ENCODE peak calls at places on chromosomes 16 and 17, in eight cellular contexts. One of them, this sample, is unnamed.

GRCh38 chr16:1324286-1324826 is 9.1 kb upstream of the BAIAP3 start:
- DNase-seq in RWPE1: no peak
- DNase-seq in BE2C: no peak
- DNase-seq in WTC11: no peak
- DNase-seq in cardiac muscle cell: no peak
- DNase-seq in AG10803: no peak
- DNase-seq in B cell: no peak
- DNase-seq in sigmoid colon: no peak
- DNase-seq in this sample: no peak

GRCh38 chr17:73929860-73930430 is 273.5 kb upstream of the RPL38 start:
- DNase-seq in cardiac muscle cell: no peak
- DNase-seq in WTC11: no peak
- DNase-seq in BE2C: no peak
- DNase-seq in sigmoid colon: no peak
- DNase-seq in B cell: no peak
- DNase-seq in RWPE1: no peak
- DNase-seq in AG10803: no peak
- DNase-seq in this sample: no peak

GRCh38 chr17:82231562-82232321 is 2.9 kb downstream of the SLC16A3 start:
- DNase-seq in BE2C: peak
- DNase-seq in AG10803: peak
- DNase-seq in WTC11: peak
- DNase-seq in sigmoid colon: peak
- DNase-seq in cardiac muscle cell: peak
- DNase-seq in B cell: peak
- DNase-seq in RWPE1: no peak
- DNase-seq in this sample: no peak

GRCh38 chr16:27224271-27224737 is 21.0 kb downstream of the KDM8 start:
- DNase-seq in B cell: no peak
- DNase-seq in sigmoid colon: no peak
- DNase-seq in BE2C: no peak
- DNase-seq in WTC11: no peak
- DNase-seq in AG10803: no peak
- DNase-seq in cardiac muscle cell: no peak
- DNase-seq in RWPE1: no peak
- DNase-seq in this sample: no peak

GRCh38 chr17:6608321-6608720 is 32.2 kb downstream of the KIAA0753 start:
- DNase-seq in AG10803: no peak
- DNase-seq in WTC11: no peak
- DNase-seq in RWPE1: peak
- DNase-seq in sigmoid colon: no peak
- DNase-seq in BE2C: no peak
- DNase-seq in B cell: no peak
- DNase-seq in cardiac muscle cell: no peak
- DNase-seq in this sample: no peak

GRCh38 chr16:11806721-11807120 is 9.7 kb upstream of the ZC3H7A start:
- DNase-seq in RWPE1: no peak
- DNase-seq in AG10803: peak
- DNase-seq in sigmoid colon: no peak
- DNase-seq in B cell: no peak
- DNase-seq in WTC11: no peak
- DNase-seq in BE2C: no peak
- DNase-seq in cardiac muscle cell: peak
- DNase-seq in this sample: no peak

GRCh38 chr16:87435399-87436224 is 43.5 kb downstream of the MAP1LC3B start:
- DNase-seq in B cell: no peak
- DNase-seq in cardiac muscle cell: peak
- DNase-seq in AG10803: peak
- DNase-seq in BE2C: no peak
- DNase-seq in RWPE1: no peak
- DNase-seq in WTC11: no peak
- DNase-seq in sigmoid colon: no peak
- DNase-seq in this sample: no peak

GRCh38 chr16:73298562-73298961 is 250.6 kb upstream of the ZFHX3 start:
- DNase-seq in B cell: no peak
- DNase-seq in AG10803: peak
- DNase-seq in BE2C: no peak
- DNase-seq in cardiac muscle cell: peak
- DNase-seq in sigmoid colon: no peak
- DNase-seq in RWPE1: no peak
- DNase-seq in WTC11: no peak
- DNase-seq in this sample: no peak

GRCh38 chr16:84423416-84423837 is 55.1 kb downstream of the ATP2C2 start:
- DNase-seq in RWPE1: peak
- DNase-seq in B cell: peak
- DNase-seq in AG10803: peak
- DNase-seq in WTC11: no peak
- DNase-seq in cardiac muscle cell: peak
- DNase-seq in BE2C: no peak
- DNase-seq in sigmoid colon: no peak
- DNase-seq in this sample: no peak

GRCh38 chr16:17318200-17318599 is 152.6 kb downstream of the XYLT1 start:
- DNase-seq in RWPE1: no peak
- DNase-seq in AG10803: peak
- DNase-seq in BE2C: no peak
- DNase-seq in cardiac muscle cell: no peak
- DNase-seq in B cell: no peak
- DNase-seq in WTC11: no peak
- DNase-seq in sigmoid colon: no peak
- DNase-seq in this sample: no peak

GRCh38 chr16:3158014-3158497 is 23.2 kb downstream of the ZNF213 start:
- DNase-seq in cardiac muscle cell: peak
- DNase-seq in RWPE1: no peak
- DNase-seq in sigmoid colon: no peak
- DNase-seq in WTC11: no peak
- DNase-seq in AG10803: no peak
- DNase-seq in B cell: no peak
- DNase-seq in BE2C: no peak
- DNase-seq in this sample: no peak

GRCh38 chr16:30369091-30369937 is 980 bp downstream of the TBC1D10B start:
- DNase-seq in BE2C: no peak
- DNase-seq in cardiac muscle cell: no peak
- DNase-seq in sigmoid colon: peak
- DNase-seq in WTC11: no peak
- DNase-seq in AG10803: no peak
- DNase-seq in B cell: no peak
- DNase-seq in RWPE1: no peak
- DNase-seq in this sample: peak

GRCh38 chr17:44417553-44417952 is 28.1 kb upstream of the ITGA2B start:
- DNase-seq in AG10803: peak
- DNase-seq in cardiac muscle cell: peak
- DNase-seq in WTC11: no peak
- DNase-seq in BE2C: no peak
- DNase-seq in B cell: no peak
- DNase-seq in sigmoid colon: no peak
- DNase-seq in RWPE1: peak
- DNase-seq in this sample: no peak

GRCh38 chr16:50576403-50577113 is 28.4 kb downstream of the NKD1 start:
- DNase-seq in RWPE1: no peak
- DNase-seq in cardiac muscle cell: no peak
- DNase-seq in BE2C: no peak
- DNase-seq in B cell: no peak
- DNase-seq in WTC11: no peak
- DNase-seq in sigmoid colon: no peak
- DNase-seq in AG10803: no peak
- DNase-seq in this sample: no peak

DNA sequence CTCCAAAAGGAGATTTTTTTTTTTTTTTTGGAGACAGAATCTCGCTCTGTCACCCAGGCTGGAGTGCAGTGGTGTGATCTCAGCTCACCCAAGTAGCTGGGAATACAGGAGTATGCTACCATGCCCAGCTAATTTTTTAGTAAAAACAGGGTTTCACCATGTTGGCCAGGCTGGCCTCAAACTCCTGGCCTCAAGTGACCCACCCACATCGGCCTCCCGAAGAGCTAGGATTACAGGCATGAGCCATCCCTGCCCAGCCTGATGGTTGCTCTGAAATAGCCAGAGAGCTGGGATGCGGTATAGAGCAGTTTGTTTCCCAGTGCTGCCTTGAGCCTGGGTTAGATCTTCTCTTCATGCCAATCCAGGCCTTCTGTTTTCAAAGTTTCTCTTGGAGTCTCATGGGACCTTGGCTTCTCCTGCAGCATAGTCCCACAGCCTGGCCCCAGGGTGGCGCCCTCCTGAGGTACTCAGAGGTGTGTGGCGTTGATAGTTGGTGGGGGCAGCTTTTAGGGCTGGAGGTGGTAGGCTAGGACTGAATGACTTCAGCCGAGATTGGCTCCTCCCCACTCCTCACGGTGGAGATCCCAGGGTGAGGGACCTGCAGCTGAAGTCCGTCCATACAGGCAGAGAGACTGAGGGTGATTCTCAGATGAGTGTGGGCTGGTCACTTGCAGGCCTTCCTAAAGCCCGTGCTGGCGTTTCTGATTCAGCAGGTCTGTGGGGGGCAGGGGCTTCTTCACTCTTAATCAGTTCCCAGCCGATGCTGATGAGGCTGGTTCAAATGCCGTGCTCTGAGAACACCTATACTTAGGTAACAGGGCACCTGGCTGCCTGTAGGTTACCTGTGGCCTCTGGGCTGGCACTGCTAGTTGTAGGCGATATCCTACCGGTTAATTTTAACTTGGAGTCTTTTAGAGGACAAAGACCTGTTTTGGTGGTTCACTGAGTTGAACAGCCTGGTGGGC is 52.0 kb downstream of the TNFRSF13B start:
- DNase-seq in RWPE1: no peak
- DNase-seq in WTC11: peak
- DNase-seq in sigmoid colon: no peak
- DNase-seq in BE2C: no peak
- DNase-seq in cardiac muscle cell: no peak
- DNase-seq in AG10803: no peak
- DNase-seq in B cell: no peak
- DNase-seq in this sample: no peak
- TF ChIP-seq CTCF in RWPE1: no peak
- TF ChIP-seq CTCF in WTC11: no peak
- TF ChIP-seq CTCF in sigmoid colon: no peak
- TF ChIP-seq CTCF in BE2C: no peak
- TF ChIP-seq CTCF in cardiac muscle cell: no peak
- TF ChIP-seq CTCF in AG10803: no peak
- TF ChIP-seq CTCF in B cell: no peak
- TF ChIP-seq CTCF in this sample: no peak

DNA sequence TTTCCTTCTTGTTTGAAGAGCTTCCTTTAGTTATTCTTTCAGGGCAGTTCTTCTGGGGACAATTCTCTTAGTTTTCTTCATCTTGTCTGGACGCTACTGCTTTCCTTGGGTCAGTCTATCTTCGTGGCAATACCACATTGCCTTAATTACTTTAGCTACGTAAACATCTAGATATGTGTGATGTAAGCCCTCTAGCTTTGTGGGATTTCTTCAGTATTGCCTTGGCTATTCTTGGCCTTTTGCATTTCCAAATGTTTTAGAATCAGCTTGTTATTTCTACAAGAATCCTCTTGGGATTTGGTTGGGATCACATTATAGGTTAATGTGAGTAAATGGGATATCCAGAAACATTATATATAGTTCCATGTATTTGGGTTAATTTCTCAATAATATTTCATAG is 9.0 kb upstream of the ST6GALNAC2 start:
- DNase-seq in cardiac muscle cell: no peak
- DNase-seq in WTC11: no peak
- DNase-seq in BE2C: no peak
- DNase-seq in AG10803: no peak
- DNase-seq in B cell: no peak
- DNase-seq in RWPE1: no peak
- DNase-seq in sigmoid colon: no peak
- DNase-seq in this sample: no peak
- TF ChIP-seq CTCF in cardiac muscle cell: no peak
- TF ChIP-seq CTCF in WTC11: no peak
- TF ChIP-seq CTCF in BE2C: no peak
- TF ChIP-seq CTCF in AG10803: no peak
- TF ChIP-seq CTCF in B cell: no peak
- TF ChIP-seq CTCF in RWPE1: no peak
- TF ChIP-seq CTCF in sigmoid colon: no peak
- TF ChIP-seq CTCF in this sample: no peak

DNA sequence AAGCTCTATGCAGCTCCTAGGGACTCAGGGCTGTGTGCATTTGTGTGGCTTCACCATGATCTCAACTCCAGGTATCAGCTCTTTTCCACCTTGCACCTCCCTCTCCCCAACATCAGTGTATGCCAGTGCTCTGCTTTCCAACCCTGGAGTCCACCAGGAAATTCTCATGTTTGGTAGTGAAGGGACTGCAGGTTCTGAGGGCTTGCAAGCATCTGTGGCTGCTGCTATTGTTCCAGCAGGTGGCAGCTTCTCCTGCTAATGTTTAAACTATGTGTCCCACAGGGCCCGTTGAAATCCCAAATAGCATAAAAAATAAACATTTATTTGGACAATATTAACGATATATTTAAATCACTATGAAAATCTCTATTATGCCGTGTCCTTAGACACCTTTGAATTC is 82.0 kb downstream of the RGS9 start:
- DNase-seq in BE2C: no peak
- DNase-seq in AG10803: no peak
- DNase-seq in WTC11: no peak
- DNase-seq in RWPE1: no peak
- DNase-seq in sigmoid colon: no peak
- DNase-seq in cardiac muscle cell: no peak
- DNase-seq in B cell: no peak
- DNase-seq in this sample: no peak
- TF ChIP-seq CTCF in BE2C: peak
- TF ChIP-seq CTCF in AG10803: peak
- TF ChIP-seq CTCF in WTC11: no peak
- TF ChIP-seq CTCF in RWPE1: no peak
- TF ChIP-seq CTCF in sigmoid colon: no peak
- TF ChIP-seq CTCF in cardiac muscle cell: peak
- TF ChIP-seq CTCF in B cell: no peak
- TF ChIP-seq CTCF in this sample: no peak

GRCh38 chr16:25143898-25144297 is 32.4 kb downstream of the LCMT1 start:
- DNase-seq in sigmoid colon: no peak
- DNase-seq in AG10803: no peak
- DNase-seq in cardiac muscle cell: no peak
- DNase-seq in B cell: no peak
- DNase-seq in WTC11: peak
- DNase-seq in BE2C: peak
- DNase-seq in RWPE1: no peak
- DNase-seq in this sample: no peak
- TF ChIP-seq CTCF in sigmoid colon: no peak
- TF ChIP-seq CTCF in AG10803: peak
- TF ChIP-seq CTCF in cardiac muscle cell: peak
- TF ChIP-seq CTCF in B cell: no peak
- TF ChIP-seq CTCF in WTC11: peak
- TF ChIP-seq CTCF in BE2C: peak
- TF ChIP-seq CTCF in RWPE1: no peak
- TF ChIP-seq CTCF in this sample: peak

DNA sequence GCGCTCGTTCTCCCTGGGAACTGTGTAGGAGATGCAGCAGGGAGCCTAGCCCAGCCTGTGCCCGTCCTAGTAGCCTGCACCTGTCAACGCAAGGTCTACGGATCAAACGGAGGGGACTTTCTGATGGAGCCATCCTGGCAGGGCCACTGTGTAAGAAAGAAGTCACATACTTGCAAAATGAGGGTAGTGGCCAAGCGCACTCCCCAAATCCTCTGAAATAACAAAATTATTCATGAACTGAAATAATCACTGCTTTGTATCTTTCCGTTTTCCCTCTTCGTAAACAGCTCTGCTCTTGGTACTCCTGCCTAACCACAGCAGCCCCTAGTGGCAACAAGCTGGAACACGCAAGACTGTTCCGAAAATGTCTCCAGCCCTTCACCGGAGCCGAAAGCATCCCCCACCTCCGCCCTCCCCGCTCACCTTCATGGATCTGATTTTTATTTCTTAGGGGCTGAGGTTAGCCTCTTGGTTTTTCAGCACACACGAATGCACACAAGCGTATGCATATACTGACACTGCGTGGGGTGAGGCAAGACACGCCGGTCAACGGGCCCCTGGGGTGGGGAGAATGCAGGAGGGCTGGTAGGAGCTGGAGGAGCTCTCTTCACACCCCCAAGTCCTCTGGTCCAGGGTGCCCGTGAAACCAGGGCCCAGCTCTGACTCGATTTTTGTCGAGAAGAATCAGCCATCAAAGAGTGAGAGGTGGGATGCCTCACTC is 100.8 kb downstream of the ABCC12 start:
- DNase-seq in WTC11: peak
- DNase-seq in AG10803: peak
- DNase-seq in sigmoid colon: no peak
- DNase-seq in cardiac muscle cell: peak
- DNase-seq in RWPE1: peak
- DNase-seq in BE2C: peak
- DNase-seq in B cell: peak
- DNase-seq in this sample: peak
- TF ChIP-seq CTCF in WTC11: peak
- TF ChIP-seq CTCF in AG10803: peak
- TF ChIP-seq CTCF in sigmoid colon: peak
- TF ChIP-seq CTCF in cardiac muscle cell: peak
- TF ChIP-seq CTCF in RWPE1: peak
- TF ChIP-seq CTCF in BE2C: peak
- TF ChIP-seq CTCF in B cell: peak
- TF ChIP-seq CTCF in this sample: peak